ENCODE peak calls at places on chromosomes 6 and 20, in four cellular contexts. A, I, J and B are unnamed samples.

GRCh38 chr20:32252189-32252588 is 25.3 kb upstream of the KIF3B start:
- DNase-seq in I (no peak), A (no peak), J (no peak), B (no peak)

GRCh38 chr6:46044876-46045617 is 29.4 kb upstream of the CLIC5 start:
- DNase-seq in J (peak), A (no peak), I (no peak), B (no peak)

GRCh38 chr20:50456452-50457324 is 53.5 kb upstream of the PTPN1 start:
- DNase-seq in A (no peak), I (no peak), J (no peak), B (no peak)

GRCh38 chr6:83265384-83265783 is 72.2 kb downstream of the RWDD2A start:
- DNase-seq in J (no peak), A (no peak), I (no peak), B (no peak)

GRCh38 chr6:64932486-64932885 is 774.5 kb downstream of the EYS start:
- DNase-seq in A (no peak), J (no peak), I (no peak), B (no peak)

GRCh38 chr6:15515660-15516375 is 147.0 kb downstream of the DTNBP1 start:
- DNase-seq in A (no peak), J (no peak), I (no peak), B (no peak)

GRCh38 chr20:13274311-13274965 is 53.4 kb downstream of the ISM1 start:
- DNase-seq in I (no peak), J (no peak), A (no peak), B (peak)

GRCh38 chr20:38818113-38819065 is 12.9 kb downstream of the PPP1R16B start:
- DNase-seq in A (no peak), J (no peak), I (no peak), B (no peak)

GRCh38 chr6:106974999-106975698 is 620 bp upstream of the CD24 start:
- DNase-seq in A (peak), J (no peak), I (no peak), B (no peak)

GRCh38 chr6:68639826-68640505 is 4.9 kb downstream of the ADGRB3 start:
- DNase-seq in A (peak), I (no peak), J (no peak), B (no peak)

GRCh38 chr6:8132130-8132529 is 29.8 kb upstream of the EEF1E1 start:
- DNase-seq in J (no peak), A (no peak), I (no peak), B (peak)

GRCh38 chr20:43318749-43319148 is 129.0 kb upstream of the PTPRT start:
- DNase-seq in I (no peak), A (peak), J (no peak), B (no peak)

GRCh38 chr20:48708630-48709029 is 119.2 kb downstream of the PREX1 start:
- DNase-seq in J (no peak), A (no peak), I (no peak), B (no peak)

GRCh38 chr6:85923013-85923430 is 280.3 kb upstream of the SYNCRIP start:
- DNase-seq in J (peak), I (peak), A (peak), B (peak)

GRCh38 chr6:131001945-131002661 is 60.9 kb downstream of the EPB41L2 start:
- DNase-seq in J (no peak), A (no peak), I (peak), B (no peak)

GRCh38 chr20:46268131-46268611 is 40.1 kb downstream of the CDH22 start:
- DNase-seq in I (no peak), A (no peak), J (no peak), B (no peak)

GRCh38 chr20:58980711-58981563 is at the start of gene NELFCD:
- DNase-seq in A (peak), J (peak), I (peak), B (peak)

GRCh38 chr6:123062645-123063044 is 66.6 kb downstream of the CLVS2 start:
- DNase-seq in A (no peak), I (no peak), J (no peak), B (no peak)

GRCh38 chr6:170423814-170424633 is 117.5 kb downstream of the FAM120B start:
- DNase-seq in A (no peak), I (peak), J (no peak), B (peak)

GRCh38 chr6:157823001-157823522 is at the start of gene SNX9:
- DNase-seq in I (peak), J (peak), A (peak), B (no peak)

GRCh38 chr6:116327803-116328527 is 42.8 kb upstream of the DSE start:
- DNase-seq in J (no peak), A (no peak), I (no peak), B (no peak)

GRCh38 chr6:157996201-157996712 is 14.6 kb downstream of the SYNJ2 start:
- DNase-seq in I (no peak), A (peak), J (no peak), B (no peak)

GRCh38 chr20:2593756-2594155 is 57.4 kb downstream of the TMC2 start:
- DNase-seq in A (no peak), J (no peak), I (no peak), B (no peak)

GRCh38 chr20:14441201-14441600 is 103.8 kb upstream of the FLRT3 start:
- DNase-seq in A (no peak), I (no peak), J (no peak), B (no peak)

GRCh38 chr20:37192137-37192854 is 12.9 kb upstream of the MROH8 start:
- DNase-seq in I (peak), A (peak), J (peak), B (peak)

GRCh38 chr6:105492706-105493673 is 90.1 kb upstream of the PREP start:
- DNase-seq in J (no peak), A (no peak), I (no peak), B (no peak)

GRCh38 chr6:157825243-157825904 is 2.3 kb downstream of the SNX9 start:
- DNase-seq in I (peak), J (no peak), A (peak), B (no peak)

GRCh38 chr6:22956029-22956715 is 386.8 kb downstream of the HDGFL1 start:
- DNase-seq in I (no peak), A (no peak), J (no peak), B (no peak)

DNA sequence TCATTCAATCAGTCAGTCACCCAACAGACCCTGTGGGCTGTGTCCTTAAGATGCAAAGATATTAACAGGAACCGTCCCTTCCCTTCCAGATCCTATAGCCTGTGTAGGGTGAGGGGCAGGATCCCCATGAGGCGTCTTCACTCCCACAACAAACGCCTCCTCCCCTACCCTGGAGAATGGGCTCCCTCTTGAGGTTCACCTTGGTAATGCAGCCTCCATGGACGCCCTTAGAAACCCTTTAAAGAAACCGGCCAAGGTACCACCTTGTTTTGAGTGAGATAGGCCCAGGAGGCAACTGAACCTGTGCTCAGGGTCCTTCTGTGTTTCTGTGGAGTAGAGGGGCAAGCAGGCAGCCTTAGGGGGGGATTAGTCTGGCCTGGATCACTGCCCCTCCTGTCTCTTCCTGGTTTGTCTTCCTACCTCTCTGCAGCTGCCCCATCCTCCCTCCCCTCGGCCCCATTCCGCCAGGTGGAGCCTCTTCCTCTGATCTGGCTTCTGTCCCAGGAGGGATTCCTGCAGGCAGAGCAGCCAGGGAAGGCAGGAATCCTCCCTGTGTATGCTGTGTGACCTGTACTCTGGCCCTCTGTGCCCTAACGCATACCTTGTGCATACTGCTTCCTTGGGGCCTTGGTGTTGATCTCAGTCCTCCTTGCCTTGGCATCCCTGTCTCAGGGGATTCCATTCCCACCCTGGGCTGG is 6.6 kb upstream of the GUCA1A start:
- DNase-seq in A (peak), J (peak), I (peak), B (peak)
- TF ChIP-seq FOSL1 in A (no peak), J (no peak), I (no peak), B (no peak)

GRCh38 chr6:118864330-118865166 is 29.4 kb upstream of the ASF1A start:
- DNase-seq in I (no peak), J (no peak), A (no peak), B (no peak)

GRCh38 chr6:118869350-118869749 is 24.6 kb upstream of the ASF1A start:
- DNase-seq in J (no peak), A (no peak), I (no peak), B (no peak)

GRCh38 chr6:118871331-118871730 is 22.6 kb upstream of the ASF1A start:
- DNase-seq in J (no peak), I (no peak), A (no peak), B (no peak)

GRCh38 chr6:118869894-118870665 is 23.9 kb upstream of the ASF1A start:
- DNase-seq in I (peak), A (no peak), J (no peak), B (no peak)

GRCh38 chr6:118867181-118867580 is 26.8 kb upstream of the ASF1A start:
- DNase-seq in A (no peak), J (no peak), I (no peak), B (no peak)
- TF ChIP-seq ATF3 in A (no peak), J (no peak), I (no peak), B (no peak)

GRCh38 chr6:56399672-56400263 is 152.4 kb upstream of the COL21A1 start:
- DNase-seq in I (peak), J (no peak), A (no peak), B (no peak)
- TF ChIP-seq ZNF274 in I (no peak), J (no peak), A (no peak), B (no peak)

GRCh38 chr6:29941476-29941875 is 856 bp upstream of the HLA-A start:
- DNase-seq in J (no peak), I (no peak), A (no peak), B (no peak)

GRCh38 chr6:29941916-29942274 is 437 bp upstream of the HLA-A start:
- DNase-seq in J (no peak), I (no peak), A (no peak), B (no peak)

GRCh38 chr6:29938746-29939508 is 3.4 kb upstream of the HLA-A start:
- DNase-seq in I (peak), A (no peak), J (no peak), B (no peak)

GRCh38 chr6:29942275-29943052 is at the start of gene HLA-A:
- DNase-seq in I (peak), A (no peak), J (peak), B (peak)

DNA sequence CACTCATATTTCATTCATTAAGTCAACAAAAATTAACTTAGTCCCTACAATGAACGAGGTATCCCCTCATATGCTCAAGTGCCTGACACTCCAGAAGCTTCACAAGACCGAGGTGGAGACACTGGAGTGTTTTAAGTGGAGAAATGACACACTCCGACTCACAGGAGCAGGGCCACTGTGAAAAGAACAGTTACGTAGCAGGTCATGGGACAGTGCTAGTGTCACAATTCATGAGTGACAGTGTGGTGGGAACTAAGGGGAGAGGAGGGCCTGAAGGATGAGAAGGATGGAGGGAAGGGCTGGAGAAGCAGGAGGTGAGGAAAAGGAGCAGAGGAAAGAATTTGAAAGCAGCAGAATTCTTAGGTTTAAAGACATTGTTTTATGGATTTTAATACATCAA is 1.3 kb upstream of the HLA-A start:
- DNase-seq in I (no peak), A (no peak), J (no peak), B (no peak)
- TF ChIP-seq FOSL1 in I (no peak), A (no peak), J (no peak), B (no peak)

GRCh38 chr6:126767741-126768140 is 350.7 kb upstream of the RSPO3 start:
- DNase-seq in I (no peak), A (no peak), J (no peak), B (no peak)
- TF ChIP-seq ATF3 in I (no peak), A (no peak), J (no peak), B (no peak)

GRCh38 chr6:168219167-168219566 is 100.4 kb downstream of the DACT2 start:
- DNase-seq in A (no peak), I (no peak), J (no peak), B (no peak)

GRCh38 chr6:168216741-168217140 is 102.8 kb downstream of the DACT2 start:
- DNase-seq in J (no peak), I (no peak), A (no peak), B (no peak)

GRCh38 chr6:168217880-168218537 is 101.6 kb downstream of the DACT2 start:
- DNase-seq in A (no peak), I (no peak), J (no peak), B (no peak)

GRCh38 chr6:168216139-168216538 is 103.4 kb downstream of the DACT2 start:
- DNase-seq in I (no peak), A (no peak), J (no peak), B (no peak)

DNA sequence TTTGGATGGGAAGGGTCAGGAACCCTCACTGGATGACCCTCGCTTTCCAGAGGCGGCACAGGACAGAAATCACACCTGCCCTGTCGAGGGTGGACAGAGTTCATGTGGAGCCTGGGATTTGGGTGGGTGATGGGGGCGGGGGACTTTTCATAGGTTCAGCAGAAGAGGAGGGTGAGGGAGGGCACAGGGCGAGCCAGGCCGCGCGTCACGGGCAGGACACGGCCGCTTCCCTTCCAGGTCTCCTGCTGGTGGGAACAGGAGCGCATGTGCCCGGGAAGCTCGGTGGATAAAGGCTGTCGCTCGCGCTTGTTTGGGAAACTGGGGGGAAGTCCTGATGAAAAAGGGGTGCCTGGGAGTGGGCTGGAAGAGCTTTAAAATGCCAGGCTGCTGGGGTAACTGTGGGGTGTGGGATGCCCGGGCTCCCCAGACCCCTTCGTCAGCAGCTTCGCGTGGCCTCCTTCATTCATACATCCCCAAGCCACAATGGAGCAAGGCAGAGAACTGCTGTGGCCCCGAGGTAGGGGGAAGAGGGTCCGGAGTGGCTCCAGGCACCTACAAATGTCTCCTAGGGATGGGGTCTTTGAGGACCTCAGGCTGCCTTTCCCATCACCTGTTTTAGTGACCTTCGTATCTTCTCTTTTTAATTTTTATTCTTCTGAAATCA is 102.2 kb downstream of the DACT2 start:
- DNase-seq in J (no peak), I (no peak), A (no peak), B (no peak)
- TF ChIP-seq ZNF274 in J (no peak), I (no peak), A (no peak), B (no peak)